ENCODE peak calls at places on chromosomes 6 and 20, in seven cellular contexts. One of them, this sample, is unnamed.
A peak's percentile ranks its signal among the peaks of the same experiment; 100 is the strongest.

GRCh38 chr20:40073535-40074111 is 615.4 kb downstream of the MAFB start:
- DNase-seq in fibroblast of pulmonary artery: no peak
- DNase-seq in WERI-Rb-1: no peak
- DNase-seq in NCI-H1436: no peak
- DNase-seq in activated naive CD8-positive, alpha-beta T cell treated with anti-CD3 and anti-CD28 coated beads, Interleukin-2, amount 50 U/mL, for 24 hours: no peak
- DNase-seq in CD4-positive, alpha-beta T cell: no peak
- DNase-seq in H9: peak; percentile 86
- DNase-seq in this sample: no peak

GRCh38 chr6:108947114-108947854 is 99.1 kb downstream of the ARMC2 start:
- DNase-seq in H9: no peak
- DNase-seq in activated naive CD8-positive, alpha-beta T cell treated with anti-CD3 and anti-CD28 coated beads, Interleukin-2, amount 50 U/mL, for 24 hours: no peak
- DNase-seq in NCI-H1436: no peak
- DNase-seq in WERI-Rb-1: no peak
- DNase-seq in CD4-positive, alpha-beta T cell: no peak
- DNase-seq in fibroblast of pulmonary artery: peak; percentile 85
- DNase-seq in this sample: peak; percentile 41

GRCh38 chr6:40427196-40427595 is 160.0 kb downstream of the LRFN2 start:
- DNase-seq in WERI-Rb-1: no peak
- DNase-seq in fibroblast of pulmonary artery: no peak
- DNase-seq in H9: no peak
- DNase-seq in CD4-positive, alpha-beta T cell: no peak
- DNase-seq in NCI-H1436: no peak
- DNase-seq in activated naive CD8-positive, alpha-beta T cell treated with anti-CD3 and anti-CD28 coated beads, Interleukin-2, amount 50 U/mL, for 24 hours: no peak
- DNase-seq in this sample: no peak

GRCh38 chr20:37511605-37512275 is 9.3 kb upstream of the NNAT start:
- DNase-seq in H9: no peak
- DNase-seq in activated naive CD8-positive, alpha-beta T cell treated with anti-CD3 and anti-CD28 coated beads, Interleukin-2, amount 50 U/mL, for 24 hours: no peak
- DNase-seq in NCI-H1436: no peak
- DNase-seq in CD4-positive, alpha-beta T cell: no peak
- DNase-seq in WERI-Rb-1: no peak
- DNase-seq in fibroblast of pulmonary artery: no peak
- DNase-seq in this sample: peak; percentile 29

GRCh38 chr6:149393002-149393679 is 6.9 kb upstream of the SUMO4 start:
- DNase-seq in CD4-positive, alpha-beta T cell: no peak
- DNase-seq in H9: no peak
- DNase-seq in NCI-H1436: no peak
- DNase-seq in fibroblast of pulmonary artery: no peak
- DNase-seq in WERI-Rb-1: no peak
- DNase-seq in activated naive CD8-positive, alpha-beta T cell treated with anti-CD3 and anti-CD28 coated beads, Interleukin-2, amount 50 U/mL, for 24 hours: no peak
- DNase-seq in this sample: no peak

GRCh38 chr20:38926934-38927616 is 858 bp downstream of the FAM83D start:
- DNase-seq in fibroblast of pulmonary artery: peak; percentile 36
- DNase-seq in activated naive CD8-positive, alpha-beta T cell treated with anti-CD3 and anti-CD28 coated beads, Interleukin-2, amount 50 U/mL, for 24 hours: no peak
- DNase-seq in H9: no peak
- DNase-seq in CD4-positive, alpha-beta T cell: no peak
- DNase-seq in WERI-Rb-1: no peak
- DNase-seq in NCI-H1436: no peak
- DNase-seq in this sample: no peak

GRCh38 chr6:72748759-72749158 is 126.9 kb downstream of the KCNQ5 start:
- DNase-seq in fibroblast of pulmonary artery: peak; percentile 78
- DNase-seq in activated naive CD8-positive, alpha-beta T cell treated with anti-CD3 and anti-CD28 coated beads, Interleukin-2, amount 50 U/mL, for 24 hours: peak; percentile 41
- DNase-seq in H9: no peak
- DNase-seq in CD4-positive, alpha-beta T cell: no peak
- DNase-seq in WERI-Rb-1: no peak
- DNase-seq in NCI-H1436: no peak
- DNase-seq in this sample: peak; percentile 77

GRCh38 chr6:41937881-41938574 is 3.6 kb downstream of the CCND3 start:
- DNase-seq in fibroblast of pulmonary artery: peak; percentile 86
- DNase-seq in WERI-Rb-1: no peak
- DNase-seq in activated naive CD8-positive, alpha-beta T cell treated with anti-CD3 and anti-CD28 coated beads, Interleukin-2, amount 50 U/mL, for 24 hours: no peak
- DNase-seq in NCI-H1436: no peak
- DNase-seq in CD4-positive, alpha-beta T cell: peak; percentile 30
- DNase-seq in H9: no peak
- DNase-seq in this sample: no peak

GRCh38 chr20:21100590-21101452 is 5.3 kb downstream of the LINC00237 start:
- DNase-seq in NCI-H1436: peak; percentile 70
- DNase-seq in CD4-positive, alpha-beta T cell: no peak
- DNase-seq in fibroblast of pulmonary artery: peak; percentile 10
- DNase-seq in activated naive CD8-positive, alpha-beta T cell treated with anti-CD3 and anti-CD28 coated beads, Interleukin-2, amount 50 U/mL, for 24 hours: peak; percentile 25
- DNase-seq in H9: peak; percentile 79
- DNase-seq in WERI-Rb-1: no peak
- DNase-seq in this sample: no peak

GRCh38 chr6:110541701-110542309 is 65.4 kb upstream of the SLC22A16 start:
- DNase-seq in CD4-positive, alpha-beta T cell: no peak
- DNase-seq in NCI-H1436: no peak
- DNase-seq in activated naive CD8-positive, alpha-beta T cell treated with anti-CD3 and anti-CD28 coated beads, Interleukin-2, amount 50 U/mL, for 24 hours: no peak
- DNase-seq in H9: no peak
- DNase-seq in fibroblast of pulmonary artery: no peak
- DNase-seq in WERI-Rb-1: no peak
- DNase-seq in this sample: no peak

GRCh38 chr6:33271098-33271607 is 523 bp downstream of the VPS52 start:
- DNase-seq in NCI-H1436: no peak
- DNase-seq in fibroblast of pulmonary artery: peak; percentile 24
- DNase-seq in activated naive CD8-positive, alpha-beta T cell treated with anti-CD3 and anti-CD28 coated beads, Interleukin-2, amount 50 U/mL, for 24 hours: no peak
- DNase-seq in WERI-Rb-1: no peak
- DNase-seq in CD4-positive, alpha-beta T cell: no peak
- DNase-seq in H9: no peak
- DNase-seq in this sample: no peak

GRCh38 chr6:122730334-122730733 is 49.2 kb upstream of the FABP7 start:
- DNase-seq in WERI-Rb-1: no peak
- DNase-seq in NCI-H1436: no peak
- DNase-seq in H9: no peak
- DNase-seq in CD4-positive, alpha-beta T cell: no peak
- DNase-seq in activated naive CD8-positive, alpha-beta T cell treated with anti-CD3 and anti-CD28 coated beads, Interleukin-2, amount 50 U/mL, for 24 hours: no peak
- DNase-seq in fibroblast of pulmonary artery: no peak
- DNase-seq in this sample: no peak

GRCh38 chr6:82211326-82211725 is 36.2 kb downstream of the IBTK start:
- DNase-seq in activated naive CD8-positive, alpha-beta T cell treated with anti-CD3 and anti-CD28 coated beads, Interleukin-2, amount 50 U/mL, for 24 hours: no peak
- DNase-seq in NCI-H1436: no peak
- DNase-seq in fibroblast of pulmonary artery: no peak
- DNase-seq in WERI-Rb-1: no peak
- DNase-seq in H9: no peak
- DNase-seq in CD4-positive, alpha-beta T cell: no peak
- DNase-seq in this sample: no peak

GRCh38 chr6:31016659-31017299 is 6.5 kb downstream of the MUC22 start:
- DNase-seq in CD4-positive, alpha-beta T cell: no peak
- DNase-seq in fibroblast of pulmonary artery: no peak
- DNase-seq in WERI-Rb-1: no peak
- DNase-seq in H9: no peak
- DNase-seq in activated naive CD8-positive, alpha-beta T cell treated with anti-CD3 and anti-CD28 coated beads, Interleukin-2, amount 50 U/mL, for 24 hours: no peak
- DNase-seq in NCI-H1436: no peak
- DNase-seq in this sample: no peak

GRCh38 chr6:131023834-131024504 is 39.1 kb downstream of the EPB41L2 start:
- DNase-seq in activated naive CD8-positive, alpha-beta T cell treated with anti-CD3 and anti-CD28 coated beads, Interleukin-2, amount 50 U/mL, for 24 hours: no peak
- DNase-seq in H9: no peak
- DNase-seq in WERI-Rb-1: no peak
- DNase-seq in NCI-H1436: no peak
- DNase-seq in fibroblast of pulmonary artery: peak; percentile 82
- DNase-seq in CD4-positive, alpha-beta T cell: no peak
- DNase-seq in this sample: no peak

GRCh38 chr6:122033564-122034181 is 365.8 kb upstream of the HSF2 start:
- DNase-seq in activated naive CD8-positive, alpha-beta T cell treated with anti-CD3 and anti-CD28 coated beads, Interleukin-2, amount 50 U/mL, for 24 hours: no peak
- DNase-seq in WERI-Rb-1: peak; percentile 16
- DNase-seq in H9: peak; percentile 33
- DNase-seq in fibroblast of pulmonary artery: peak; percentile 78
- DNase-seq in CD4-positive, alpha-beta T cell: no peak
- DNase-seq in NCI-H1436: peak; percentile 26
- DNase-seq in this sample: peak; percentile 76

GRCh38 chr6:116371384-116372209 is 850 bp downstream of the DSE start:
- DNase-seq in WERI-Rb-1: peak; percentile 72
- DNase-seq in H9: peak; percentile 84
- DNase-seq in fibroblast of pulmonary artery: peak; percentile 88
- DNase-seq in activated naive CD8-positive, alpha-beta T cell treated with anti-CD3 and anti-CD28 coated beads, Interleukin-2, amount 50 U/mL, for 24 hours: peak; percentile 33
- DNase-seq in CD4-positive, alpha-beta T cell: peak; percentile 2
- DNase-seq in NCI-H1436: no peak
- DNase-seq in this sample: peak; percentile 93

GRCh38 chr20:25136643-25137559 is 55.0 kb upstream of the VSX1 start:
- DNase-seq in CD4-positive, alpha-beta T cell: no peak
- DNase-seq in fibroblast of pulmonary artery: peak; percentile 85
- DNase-seq in activated naive CD8-positive, alpha-beta T cell treated with anti-CD3 and anti-CD28 coated beads, Interleukin-2, amount 50 U/mL, for 24 hours: no peak
- DNase-seq in WERI-Rb-1: no peak
- DNase-seq in H9: no peak
- DNase-seq in NCI-H1436: no peak
- DNase-seq in this sample: peak; percentile 41

This sample was measured in amniotic stem cell.